ENCODE peak calls at places on chromosomes 1 and 21, in six cellular contexts. B is neural progenitor cell; S is heart left ventricle; E is CD4-positive, CD25-positive, alpha-beta regulatory T cell; W is tibial artery; P is uterus. R is an unnamed sample. For H3K4me1, the result is how much of the 10 kb centered on the place peaks cover.

GRCh38 chr1:19028110-19028509 is 71.6 kb upstream of the IFFO2 start:
- DNase-seq in B (no peak), P (no peak), S (no peak), W (peak), E (no peak), R (no peak)

GRCh38 chr1:186899577-186899976 is 70.8 kb downstream of the PLA2G4A start:
- DNase-seq in P (no peak), E (no peak), S (no peak), B (no peak), W (no peak), R (no peak)

GRCh38 chr1:16175610-16176553 is 20.0 kb upstream of the EPHA2 start:
- DNase-seq in B (peak), S (peak), E (no peak), P (peak), W (peak), R (peak)

GRCh38 chr1:71521655-71522264 is 440.9 kb upstream of the ZRANB2 start:
- DNase-seq in P (no peak), E (peak), B (peak), S (peak), W (no peak), R (no peak)

GRCh38 chr21:27566521-27566920 is 599.6 kb upstream of the ADAMTS5 start:
- DNase-seq in W (no peak), P (no peak), E (no peak), B (no peak), S (no peak), R (no peak)

GRCh38 chr1:53634571-53634979 is 104.4 kb downstream of the GLIS1 start:
- DNase-seq in B (no peak), W (peak), S (peak), E (no peak), P (no peak), R (no peak)

GRCh38 chr1:15961492-15961891 is 14.4 kb downstream of the ZBTB17 start:
- DNase-seq in E (no peak), B (peak), W (no peak), P (no peak), S (no peak), R (no peak)

GRCh38 chr1:36083635-36084501 is at the start of gene TEKT2:
- DNase-seq in S (no peak), W (no peak), P (no peak), E (no peak), B (peak), R (no peak)

GRCh38 chr1:175166746-175167145 is 25.8 kb downstream of the KIAA0040 start:
- DNase-seq in S (no peak), E (no peak), B (no peak), W (no peak), P (no peak), R (no peak)

GRCh38 chr1:242225770-242226573 is 227.1 kb upstream of the MAP1LC3C start:
- DNase-seq in P (no peak), B (no peak), W (no peak), E (no peak), S (no peak), R (no peak)

GRCh38 chr1:10498231-10498630 is 23.5 kb downstream of the PEX14 start:
- DNase-seq in S (no peak), P (no peak), B (no peak), W (no peak), E (no peak), R (no peak)

GRCh38 chr1:235873571-235873970 is 6.9 kb upstream of the LYST start:
- DNase-seq in B (no peak), S (no peak), P (no peak), W (no peak), E (no peak), R (no peak)

GRCh38 chr1:44154665-44155064 is 13.2 kb upstream of the KLF18 start:
- DNase-seq in W (no peak), P (no peak), B (no peak), E (no peak), S (no peak), R (no peak)

GRCh38 chr1:223033658-223034057 is 109.4 kb downstream of the TLR5 start:
- DNase-seq in S (no peak), W (no peak), E (no peak), B (no peak), P (no peak), R (no peak)

GRCh38 chr1:93965888-93966287 is 56.7 kb upstream of the GCLM start:
- DNase-seq in P (no peak), S (no peak), B (no peak), W (no peak), E (no peak), R (no peak)

GRCh38 chr1:237875291-237875690 is 15.4 kb downstream of the ZP4 start:
- DNase-seq in E (no peak), B (no peak), W (no peak), P (no peak), S (no peak), R (no peak)

GRCh38 chr21:45986316-45987051 is 4.9 kb downstream of the COL6A1 start:
- DNase-seq in W (peak), P (peak), S (peak), B (no peak), E (no peak), R (no peak)

GRCh38 chr1:196049407-196049806 is 558.8 kb downstream of the KCNT2 start:
- DNase-seq in P (no peak), S (no peak), B (no peak), E (no peak), W (no peak), R (no peak)

GRCh38 chr21:39020751-39021474 is 162.3 kb downstream of the PSMG1 start:
- DNase-seq in S (no peak), E (no peak), B (no peak), P (peak), W (no peak), R (no peak)

DNA sequence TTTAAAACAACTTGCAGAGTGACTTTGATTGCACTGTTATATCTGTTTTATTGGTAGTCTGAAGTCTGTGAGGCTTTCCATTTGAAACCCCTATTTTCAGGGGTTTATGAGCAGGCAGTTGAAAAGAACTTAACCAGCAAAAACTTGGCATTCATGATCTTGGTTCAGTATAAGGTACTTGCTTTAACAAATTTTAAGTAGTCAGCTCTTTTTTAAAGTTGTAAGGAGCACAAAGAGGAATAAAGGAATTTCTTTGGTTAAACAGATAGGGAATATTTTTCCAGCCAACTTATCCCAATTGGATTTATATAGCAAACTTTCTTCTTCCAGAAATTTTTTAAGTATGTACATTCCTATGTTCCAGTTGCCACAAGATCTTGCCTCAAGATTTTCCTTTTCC is 138.2 kb downstream of the RASAL2 start:
- DNase-seq in P (no peak), S (no peak), W (no peak), E (no peak), B (no peak), R (no peak)
- H3K4me1 ChIP-seq in P (under half), S (under half), W (under half), E (under half), B (under half), R (under half)

GRCh38 chr1:230148768-230149469 is 81.9 kb downstream of the GALNT2 start:
- DNase-seq in P (no peak), S (no peak), B (no peak), E (no peak), W (no peak), R (no peak)
- H3K4me1 ChIP-seq in P (under half), S (under half), B (half or more), E (under half), W (under half), R (half or more)

GRCh38 chr1:6870571-6870970 is 85.3 kb downstream of the CAMTA1 start:
- DNase-seq in P (no peak), S (no peak), W (no peak), E (no peak), B (no peak), R (no peak)
- H3K4me1 ChIP-seq in P (under half), S (under half), W (half or more), E (under half), B (under half), R (under half)

DNA sequence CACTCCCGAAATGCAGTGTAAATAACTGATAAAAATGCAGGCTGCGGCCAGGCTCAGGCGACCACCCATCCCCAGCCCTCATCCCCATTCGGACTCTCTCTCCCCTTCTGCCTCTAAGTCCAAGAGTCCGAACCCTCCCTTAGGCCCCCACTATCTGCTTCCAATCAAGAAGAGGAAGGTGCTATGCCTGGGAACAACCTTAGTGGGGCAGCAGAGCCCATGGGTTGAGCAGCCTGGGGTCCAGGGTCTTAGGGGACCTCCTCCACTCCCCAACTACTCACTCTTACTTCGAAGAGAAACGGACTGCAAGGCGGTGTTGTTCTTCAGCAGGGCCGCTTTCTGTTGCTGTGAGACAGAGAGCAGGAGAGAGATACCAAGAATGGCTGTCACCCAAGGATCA is 12.2 kb downstream of the ARHGEF2 start:
- DNase-seq in S (no peak), W (no peak), E (no peak), P (no peak), B (peak), R (no peak)
- H3K4me1 ChIP-seq in S (under half), W (half or more), E (under half), P (under half), B (under half), R (half or more)

GRCh38 chr1:154975409-154976205 is 1.1 kb downstream of the CKS1B start:
- DNase-seq in P (peak), W (peak), S (peak), E (peak), B (peak), R (no peak)

GRCh38 chr1:154974808-154975408 is 427 bp downstream of the CKS1B start:
- DNase-seq in B (peak), W (peak), P (peak), S (peak), E (peak), R (peak)

GRCh38 chr1:154974086-154974807 is at the start of gene CKS1B:
- DNase-seq in E (peak), B (peak), P (peak), W (peak), S (peak), R (peak)

GRCh38 chr1:154982897-154983648 is at the start of gene FLAD1:
- DNase-seq in E (peak), W (peak), P (peak), B (peak), S (peak), R (peak)

DNA sequence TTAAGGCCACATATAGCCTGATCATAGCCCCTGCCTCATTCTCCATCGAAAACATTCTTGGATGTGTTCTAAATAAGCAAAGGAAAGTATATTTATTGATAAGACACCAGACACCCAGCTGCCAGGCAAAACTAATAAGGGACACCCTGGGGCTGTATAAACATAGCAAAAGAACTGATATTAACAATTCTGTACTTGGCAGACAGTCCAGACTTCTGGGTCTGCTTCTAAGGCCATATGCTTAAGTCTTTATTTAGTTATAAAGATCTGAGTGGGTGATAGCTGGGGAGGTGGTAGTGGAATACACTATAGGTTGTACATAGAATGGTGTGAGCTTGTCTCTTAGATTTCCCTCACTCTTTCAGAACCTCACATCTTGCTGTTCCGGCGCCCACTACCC is 3.9 kb downstream of the CKS1B start:
- DNase-seq in W (no peak), B (no peak), S (no peak), P (no peak), E (no peak), R (no peak)
- H3K4me1 ChIP-seq in W (under half), B (under half), S (under half), P (under half), E (under half), R (under half)